ENCODE peak calls at places on chromosome 18, in four cellular contexts. A is HepG2, E is right lobe of liver, B is mesendoderm. D is an unnamed sample.

GRCh38 chr18:67310826-67311225 is 205.7 kb downstream of the DSEL start:
- DNase-seq in A (no peak), E (no peak), B (no peak), D (no peak)

GRCh38 chr18:9854801-9855676 is 30.7 kb upstream of the TXNDC2 start:
- DNase-seq in A (peak; percentile 81), E (no peak), B (no peak), D (no peak)

GRCh38 chr18:25445430-25445829 is 93.5 kb upstream of the ZNF521 start:
- DNase-seq in A (no peak), E (no peak), B (no peak), D (peak; percentile 61)

GRCh38 chr18:26863122-26863879 is 2.2 kb downstream of the AQP4 start:
- DNase-seq in A (no peak), E (peak; percentile 91), B (peak; percentile 65), D (peak; percentile 19)

GRCh38 chr18:43312891-43313290 is 35.6 kb upstream of the SYT4 start:
- DNase-seq in A (no peak), E (no peak), B (no peak), D (peak; percentile 7)

GRCh38 chr18:10164241-10165160 is 250.7 kb downstream of the VAPA start:
- DNase-seq in A (no peak), E (no peak), B (no peak), D (no peak)

GRCh38 chr18:9508446-9509025 is 33.2 kb downstream of the RALBP1 start:
- DNase-seq in A (no peak), E (no peak), B (no peak), D (no peak)

GRCh38 chr18:49973592-49973991 is 160.3 kb upstream of the ACAA2 start:
- DNase-seq in A (no peak), E (no peak), B (no peak), D (no peak)

GRCh38 chr18:11857177-11857887 is 6.1 kb downstream of the CHMP1B start:
- DNase-seq in A (peak; percentile 95), E (no peak), B (peak; percentile 93), D (peak; percentile 66)

GRCh38 chr18:63264871-63265270 is 54.7 kb downstream of the BCL2 start:
- DNase-seq in A (no peak), E (no peak), B (no peak), D (no peak)

GRCh38 chr18:77970814-77971213 is 721.2 kb downstream of the GALR1 start:
- DNase-seq in A (no peak), E (no peak), B (peak; percentile 43), D (no peak)

GRCh38 chr18:77071061-77071460 is 61.5 kb downstream of the MBP start:
- DNase-seq in A (no peak), E (no peak), B (no peak), D (no peak)

GRCh38 chr18:48623468-48624220 is 84.8 kb downstream of the CTIF start:
- DNase-seq in A (no peak), E (no peak), B (peak; percentile 89), D (no peak)

GRCh38 chr18:26714739-26715138 is 150.8 kb downstream of the AQP4 start:
- DNase-seq in A (no peak), E (no peak), B (no peak), D (no peak)

GRCh38 chr18:26654173-26655009 is 106.0 kb upstream of the KCTD1 start:
- DNase-seq in A (no peak), E (no peak), B (no peak), D (no peak)

GRCh38 chr18:8142932-8143331 is 466.3 kb upstream of the RAB12 start:
- DNase-seq in A (no peak), E (no peak), B (no peak), D (no peak)

GRCh38 chr18:22169011-22169888 is at the start of gene GATA6:
- DNase-seq in A (peak; percentile 84), E (peak; percentile 97), B (peak; percentile 98), D (peak; percentile 91)

GRCh38 chr18:45825258-45825744 is at the start of gene SIGLEC15:
- DNase-seq in A (no peak), E (no peak), B (no peak), D (no peak)

GRCh38 chr18:49018961-49019445 is 68.2 kb upstream of the SMAD7 start:
- DNase-seq in A (no peak), E (no peak), B (no peak), D (no peak)

GRCh38 chr18:79855147-79855910 is 57.6 kb downstream of the KCNG2 start:
- DNase-seq in A (no peak), E (peak; percentile 26), B (no peak), D (peak; percentile 65)

GRCh38 chr18:23540867-23541266 is 37.6 kb downstream of the RMC1 start:
- DNase-seq in A (no peak), E (no peak), B (no peak), D (no peak)

GRCh38 chr18:49697757-49698595 is 115.4 kb downstream of the ACAA2 start:
- DNase-seq in A (no peak), E (no peak), B (peak; percentile 91), D (peak; percentile 32)

GRCh38 chr18:54086863-54087262 is 137.6 kb downstream of the MBD2 start:
- DNase-seq in A (no peak), E (no peak), B (no peak), D (no peak)

GRCh38 chr18:7846315-7846714 is 279.2 kb downstream of the PTPRM start:
- DNase-seq in A (no peak), E (no peak), B (no peak), D (no peak)

GRCh38 chr18:48929212-48929612 is 21.6 kb downstream of the SMAD7 start:
- DNase-seq in A (no peak), E (no peak), B (peak; percentile 33), D (no peak)

GRCh38 chr18:210780-211179 is 52.4 kb downstream of the USP14 start:
- DNase-seq in A (no peak), E (no peak), B (peak; percentile 22), D (no peak)

GRCh38 chr18:10453885-10454772 is at the start of gene APCDD1:
- DNase-seq in A (peak; percentile 21), E (no peak), B (peak; percentile 93), D (peak; percentile 45)

GRCh38 chr18:58447342-58448190 is 181.3 kb downstream of the ALPK2 start:
- DNase-seq in A (no peak), E (no peak), B (peak; percentile 21), D (no peak)

GRCh38 chr18:76262956-76263955 is 231.8 kb downstream of the ZNF516 start:
- DNase-seq in A (no peak), E (no peak), B (no peak), D (no peak)

GRCh38 chr18:50747849-50748242 is 72.0 kb downstream of the MRO start:
- DNase-seq in A (no peak), E (no peak), B (no peak), D (no peak)

GRCh38 chr18:57813245-57813644 is 10.1 kb upstream of the ATP8B1 start:
- DNase-seq in A (peak; percentile 48), E (no peak), B (peak; percentile 84), D (peak; percentile 77)

GRCh38 chr18:75391275-75392115 is 36.0 kb downstream of the SMIM21 start:
- DNase-seq in A (no peak), E (no peak), B (no peak), D (no peak)

GRCh38 chr18:35236964-35237363 is 3.9 kb upstream of the ZNF397 start:
- DNase-seq in A (no peak), E (no peak), B (no peak), D (no peak)

GRCh38 chr18:35231052-35231451 is 9.8 kb upstream of the ZNF397 start:
- DNase-seq in A (peak; percentile 87), E (peak; percentile 77), B (peak; percentile 87), D (peak; percentile 46)
- H3K4me3 ChIP-seq in A (peak overlapping the region; percentile 28), E (no peak overlapping the region), B (no peak overlapping the region), D (no peak overlapping the region)

GRCh38 chr18:31500161-31500688 is 2.2 kb downstream of the DSG2 start:
- DNase-seq in A (no peak), E (no peak), B (no peak), D (no peak)

GRCh38 chr18:31499157-31499524 is 1.2 kb downstream of the DSG2 start:
- DNase-seq in A (no peak), E (no peak), B (no peak), D (no peak)

GRCh38 chr18:31497404-31497710 is 620 bp upstream of the DSG2 start:
- DNase-seq in A (no peak), E (peak; percentile 61), B (no peak), D (no peak)

GRCh38 chr18:31498450-31499156 is 626 bp downstream of the DSG2 start:
- DNase-seq in A (no peak), E (no peak), B (no peak), D (no peak)

DNA sequence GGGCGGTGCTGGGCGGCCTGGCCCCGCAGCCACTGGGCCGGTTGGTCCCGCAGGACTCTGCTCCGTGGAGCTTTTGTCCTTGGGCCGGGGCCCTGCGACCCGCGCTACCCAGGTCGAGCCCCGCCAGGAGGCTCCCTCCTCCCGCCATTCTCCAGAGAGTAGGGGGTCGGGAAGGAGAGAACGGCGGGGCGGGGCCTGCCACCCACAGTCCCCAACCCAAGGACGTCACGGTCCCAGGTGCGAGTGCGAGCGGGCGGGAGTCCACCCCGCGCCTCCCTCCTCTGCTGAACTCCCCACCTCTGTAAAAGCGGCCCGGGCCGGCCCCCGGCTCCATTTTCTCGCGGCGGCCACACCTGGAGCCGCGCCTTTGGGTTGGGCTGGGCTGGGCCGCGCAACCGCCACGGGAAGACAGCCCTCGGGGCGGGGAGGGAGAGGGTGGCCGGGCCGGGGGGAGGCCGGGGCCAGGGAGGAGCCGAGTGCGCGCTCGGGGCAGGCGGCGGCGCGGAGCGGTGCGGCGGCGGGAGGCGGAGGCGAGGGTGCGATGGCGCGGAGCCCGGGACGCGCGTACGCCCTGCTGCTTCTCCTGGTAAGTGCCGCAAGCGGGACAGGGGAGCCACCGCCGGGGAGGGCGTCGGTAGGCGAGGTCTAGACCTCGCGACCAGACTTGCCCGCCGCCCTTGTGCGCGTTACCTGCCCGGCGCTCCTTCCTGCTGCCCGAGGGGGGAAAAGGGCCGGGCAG is at the start of gene DSG2:
- DNase-seq in A (peak; percentile 43), E (peak; percentile 90), B (peak; percentile 92), D (peak; percentile 64)
- H3K4me3 ChIP-seq in A (peak within 1 kb of the TSS; percentile 94), E (peak within 1 kb of the TSS; percentile 81), B (peak within 1 kb of the TSS; percentile 93), D (peak within 1 kb of the TSS; percentile 59)

GRCh38 chr18:61892683-61893303 is at the start of gene RNF152:
- DNase-seq in A (no peak), E (peak; percentile 74), B (peak; percentile 85), D (no peak)

GRCh38 chr18:61893304-61893970 is 630 bp upstream of the RNF152 start:
- DNase-seq in A (no peak), E (peak; percentile 72), B (peak; percentile 77), D (peak; percentile 58)

GRCh38 chr18:61890344-61890743 is 2.5 kb downstream of the RNF152 start:
- DNase-seq in A (no peak), E (no peak), B (no peak), D (no peak)

GRCh38 chr18:61891271-61891670 is 1.5 kb downstream of the RNF152 start:
- DNase-seq in A (no peak), E (no peak), B (no peak), D (no peak)

DNA sequence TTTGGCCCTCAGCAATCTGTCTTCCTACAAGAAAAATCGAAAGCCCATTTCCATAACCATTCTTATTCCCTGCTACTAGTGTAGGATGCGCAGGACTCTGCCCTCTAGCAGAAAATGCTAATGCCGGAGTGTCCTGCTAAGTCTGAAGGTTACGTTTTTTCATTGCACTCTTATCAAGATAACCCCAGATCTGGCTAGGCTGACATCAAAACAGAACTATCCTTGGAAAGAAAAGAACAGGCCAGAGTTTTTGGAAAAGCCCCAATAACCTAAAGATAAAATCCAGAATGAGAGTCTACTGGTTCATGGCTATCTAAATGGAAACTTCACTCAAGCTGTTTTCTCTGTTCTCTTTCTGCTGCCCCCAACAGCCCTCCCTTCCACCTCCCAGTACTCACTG is 933 bp downstream of the RNF152 start:
- DNase-seq in A (no peak), E (no peak), B (no peak), D (no peak)
- H3K4me3 ChIP-seq in A (no peak overlapping the region), E (peak overlapping the region; percentile 71), B (no peak overlapping the region), D (no peak overlapping the region)

GRCh38 chr18:34223164-34223892 is 1.4 kb downstream of the NOL4 start:
- DNase-seq in A (no peak), E (peak; percentile 44), B (peak; percentile 71), D (no peak)
- H3K4me3 ChIP-seq in A (peak overlapping the region; percentile 52), E (peak overlapping the region; percentile 38), B (peak overlapping the region; percentile 39), D (no peak overlapping the region)